ENCODE peak calls at places on chromosomes 11 and 22, in four cellular contexts. One of them, this sample, is unnamed.

GRCh38 chr22:41382098-41382578 is 396 bp downstream of the TEF start:
- DNase-seq in AG20443: peak; percentile 91
- DNase-seq in ovary: peak; percentile 89
- DNase-seq in H4: no peak
- DNase-seq in this sample: peak; percentile 84

GRCh38 chr22:20392983-20393704 is 807 bp upstream of the ZNF74 start:
- DNase-seq in AG20443: no peak
- DNase-seq in ovary: no peak
- DNase-seq in H4: no peak
- DNase-seq in this sample: no peak

GRCh38 chr11:8258771-8259170 is 4.9 kb downstream of the LMO1 start:
- DNase-seq in AG20443: peak; percentile 48
- DNase-seq in ovary: no peak
- DNase-seq in H4: peak; percentile 57
- DNase-seq in this sample: no peak

GRCh38 chr11:30497600-30497999 is 88.6 kb downstream of the MPPED2 start:
- DNase-seq in AG20443: no peak
- DNase-seq in ovary: no peak
- DNase-seq in H4: no peak
- DNase-seq in this sample: no peak

GRCh38 chr11:127071606-127072005 is 71.0 kb upstream of the KIRREL3 start:
- DNase-seq in AG20443: no peak
- DNase-seq in ovary: no peak
- DNase-seq in H4: no peak
- DNase-seq in this sample: no peak

GRCh38 chr11:45801723-45802315 is 3.1 kb upstream of the SLC35C1 start:
- DNase-seq in AG20443: peak; percentile 11
- DNase-seq in ovary: no peak
- DNase-seq in H4: no peak
- DNase-seq in this sample: no peak

GRCh38 chr11:88357323-88358039 is 19.9 kb upstream of the CTSC start:
- DNase-seq in AG20443: no peak
- DNase-seq in ovary: no peak
- DNase-seq in H4: peak; percentile 94
- DNase-seq in this sample: no peak

GRCh38 chr11:296976-297665 is 2.2 kb downstream of the IFITM5 start:
- DNase-seq in AG20443: no peak
- DNase-seq in ovary: peak; percentile 38
- DNase-seq in H4: no peak
- DNase-seq in this sample: no peak

GRCh38 chr11:74739546-74740270 is 8.5 kb upstream of the CHRDL2 start:
- DNase-seq in AG20443: peak; percentile 90
- DNase-seq in ovary: peak; percentile 54
- DNase-seq in H4: peak; percentile 63
- DNase-seq in this sample: peak; percentile 83

GRCh38 chr22:26168934-26169311 is 339 bp upstream of the SEZ6L start:
- DNase-seq in AG20443: no peak
- DNase-seq in ovary: peak; percentile 26
- DNase-seq in H4: no peak
- DNase-seq in this sample: no peak

GRCh38 chr11:131118247-131118646 is 202.0 kb upstream of the SNX19 start:
- DNase-seq in AG20443: no peak
- DNase-seq in ovary: no peak
- DNase-seq in H4: peak; percentile 31
- DNase-seq in this sample: no peak

GRCh38 chr11:5966958-5967357 is 1.3 kb downstream of the OR56A5 start:
- DNase-seq in AG20443: no peak
- DNase-seq in ovary: no peak
- DNase-seq in H4: no peak
- DNase-seq in this sample: no peak

GRCh38 chr22:39620924-39621690 is 50.6 kb downstream of the CACNA1I start:
- DNase-seq in AG20443: no peak
- DNase-seq in ovary: no peak
- DNase-seq in H4: no peak
- DNase-seq in this sample: no peak

GRCh38 chr11:124301482-124301881 is 12.3 kb downstream of the OR8D1 start:
- DNase-seq in AG20443: peak; percentile 25
- DNase-seq in ovary: no peak
- DNase-seq in H4: peak; percentile 69
- DNase-seq in this sample: no peak

GRCh38 chr22:23105304-23105703 is 35.0 kb downstream of the GNAZ start:
- DNase-seq in AG20443: no peak
- DNase-seq in ovary: no peak
- DNase-seq in H4: no peak
- DNase-seq in this sample: no peak

GRCh38 chr11:77207618-77208313 is 79.7 kb downstream of the MYO7A start:
- DNase-seq in AG20443: no peak
- DNase-seq in ovary: peak; percentile 26
- DNase-seq in H4: no peak
- DNase-seq in this sample: peak; percentile 39

GRCh38 chr22:41288245-41288946 is 2.4 kb upstream of the RANGAP1 start:
- DNase-seq in AG20443: peak; percentile 47
- DNase-seq in ovary: no peak
- DNase-seq in H4: peak; percentile 70
- DNase-seq in this sample: peak; percentile 79

GRCh38 chr11:119389611-119390254 is 8.2 kb upstream of the USP2 start:
- DNase-seq in AG20443: peak; percentile 32
- DNase-seq in ovary: no peak
- DNase-seq in H4: no peak
- DNase-seq in this sample: no peak

GRCh38 chr11:10550988-10551657 is 10.1 kb upstream of the RNF141 start:
- DNase-seq in AG20443: no peak
- DNase-seq in ovary: no peak
- DNase-seq in H4: no peak
- DNase-seq in this sample: no peak

GRCh38 chr22:41813726-41814410 is 13.4 kb downstream of the CCDC134 start:
- DNase-seq in AG20443: no peak
- DNase-seq in ovary: no peak
- DNase-seq in H4: no peak
- DNase-seq in this sample: no peak

GRCh38 chr22:38204784-38205183 is 3.0 kb downstream of the MAFF start:
- DNase-seq in AG20443: no peak
- DNase-seq in ovary: no peak
- DNase-seq in H4: no peak
- DNase-seq in this sample: no peak

GRCh38 chr11:83521647-83522596 is 235.8 kb upstream of the CCDC90B start:
- DNase-seq in AG20443: peak; percentile 54
- DNase-seq in ovary: no peak
- DNase-seq in H4: no peak
- DNase-seq in this sample: no peak

GRCh38 chr11:61834278-61835004 is 6.3 kb downstream of the FADS2 start:
- DNase-seq in AG20443: peak; percentile 4
- DNase-seq in ovary: peak; percentile 60
- DNase-seq in H4: peak; percentile 29
- DNase-seq in this sample: peak; percentile 82

GRCh38 chr11:118953265-118953664 is 2.8 kb upstream of the UPK2 start:
- DNase-seq in AG20443: no peak
- DNase-seq in ovary: no peak
- DNase-seq in H4: no peak
- DNase-seq in this sample: no peak

GRCh38 chr11:34067383-34068065 is 16.0 kb downstream of the CAPRIN1 start:
- DNase-seq in AG20443: no peak
- DNase-seq in ovary: no peak
- DNase-seq in H4: no peak
- DNase-seq in this sample: no peak

GRCh38 chr11:45982656-45983470 is 60.4 kb downstream of the LARGE2 start:
- DNase-seq in AG20443: peak; percentile 78
- DNase-seq in ovary: peak; percentile 46
- DNase-seq in H4: peak; percentile 76
- DNase-seq in this sample: peak; percentile 45

GRCh38 chr22:44965171-44965570 is 44.6 kb downstream of the PHF21B start:
- DNase-seq in AG20443: no peak
- DNase-seq in ovary: no peak
- DNase-seq in H4: no peak
- DNase-seq in this sample: no peak

GRCh38 chr11:1837171-1838076 is 1.4 kb upstream of the TNNI2 start:
- DNase-seq in AG20443: peak; percentile 81
- DNase-seq in ovary: peak; percentile 88
- DNase-seq in H4: peak; percentile 67
- DNase-seq in this sample: peak; percentile 69

GRCh38 chr11:73072935-73073481 is 69.1 kb downstream of the FCHSD2 start:
- DNase-seq in AG20443: peak; percentile 33
- DNase-seq in ovary: no peak
- DNase-seq in H4: peak; percentile 15
- DNase-seq in this sample: no peak

GRCh38 chr11:130216591-130217132 is 57.1 kb downstream of the ST14 start:
- DNase-seq in AG20443: no peak
- DNase-seq in ovary: peak; percentile 36
- DNase-seq in H4: no peak
- DNase-seq in this sample: no peak

GRCh38 chr11:65316979-65317786 is 2.5 kb downstream of the CDC42EP2 start:
- DNase-seq in AG20443: peak; percentile 61
- DNase-seq in ovary: peak; percentile 78
- DNase-seq in H4: no peak
- DNase-seq in this sample: no peak

GRCh38 chr11:34266090-34266912 is 91.5 kb downstream of the ABTB2 start:
- DNase-seq in AG20443: peak; percentile 75
- DNase-seq in ovary: peak; percentile 75
- DNase-seq in H4: peak; percentile 98
- DNase-seq in this sample: peak; percentile 36

GRCh38 chr11:123407124-123407995 is 22.7 kb upstream of the GRAMD1B start:
- DNase-seq in AG20443: peak; percentile 71
- DNase-seq in ovary: peak; percentile 58
- DNase-seq in H4: peak; percentile 68
- DNase-seq in this sample: peak; percentile 29